ENCODE peak calls at places on chromosomes 12 and 14, in five cellular contexts. N, Z, C, V and I are unnamed samples.

GRCh38 chr12:89162704-89163261 is 189.5 kb downstream of the DUSP6 start:
- DNase-seq in V (peak), N (peak), Z (no peak), C (peak), I (peak)

GRCh38 chr12:9667403-9667802 is 2.1 kb upstream of the CLEC2D start:
- DNase-seq in V (no peak), N (no peak), Z (no peak), C (peak), I (no peak)

GRCh38 chr14:21999400-21999799 is 325.8 kb upstream of the OR4E1 start:
- DNase-seq in C (no peak), N (no peak), V (no peak), Z (no peak), I (no peak)

GRCh38 chr14:95267306-95267705 is 52.4 kb downstream of the CLMN start:
- DNase-seq in N (no peak), C (no peak), V (no peak), Z (no peak), I (no peak)

GRCh38 chr12:112907415-112908157 is 824 bp downstream of the OAS1 start:
- DNase-seq in V (peak), C (peak), N (no peak), Z (no peak), I (peak)

GRCh38 chr12:13175499-13175898 is 21.0 kb upstream of the EMP1 start:
- DNase-seq in C (no peak), N (peak), V (no peak), Z (no peak), I (no peak)

GRCh38 chr12:93883436-93884154 is 206.4 kb downstream of the CRADD start:
- DNase-seq in Z (no peak), N (peak), V (no peak), C (no peak), I (no peak)

GRCh38 chr14:92473261-92473946 is 40.2 kb upstream of the RIN3 start:
- DNase-seq in V (no peak), C (no peak), N (peak), Z (no peak), I (no peak)